ENCODE peak calls at places on chromosome 14, in five cellular contexts. K, I, O, Q and P are unnamed samples.

GRCh38 chr14:76917158-76917596 is 91.0 kb downstream of the LRRC74A start:
- DNase-seq in K (peak), I (peak), O (peak), Q (peak), P (no peak)

GRCh38 chr14:95696741-95697140 is 10.5 kb downstream of the TCL1B start:
- DNase-seq in K (no peak), I (no peak), O (no peak), Q (no peak), P (no peak)

GRCh38 chr14:96502621-96503251 is 554 bp downstream of the PAPOLA start:
- DNase-seq in K (peak), I (peak), O (peak), Q (peak), P (no peak)

GRCh38 chr14:105375635-105376057 is 22.7 kb upstream of the TEX22 start:
- DNase-seq in K (peak), I (peak), O (no peak), Q (no peak), P (no peak)

GRCh38 chr14:86714153-86714552 is 1184.2 kb downstream of the FLRT2 start:
- DNase-seq in K (no peak), I (no peak), O (no peak), Q (no peak), P (no peak)

GRCh38 chr14:68549057-68549421 is 243.8 kb downstream of the ZFP36L1 start:
- DNase-seq in K (peak), I (peak), O (no peak), Q (no peak), P (no peak)

GRCh38 chr14:81221579-81222102 is 882 bp upstream of the GTF2A1 start:
- DNase-seq in K (no peak), I (no peak), O (peak), Q (no peak), P (peak)

GRCh38 chr14:81834308-81834707 is 300.7 kb upstream of the SEL1L start:
- DNase-seq in K (peak), I (no peak), O (no peak), Q (no peak), P (no peak)

GRCh38 chr14:104969741-104970230 is 8.4 kb downstream of the AHNAK2 start:
- DNase-seq in K (no peak), I (no peak), O (peak), Q (no peak), P (no peak)

GRCh38 chr14:94355191-94355794 is 32.2 kb upstream of the SERPINA6 start:
- DNase-seq in K (peak), I (peak), O (peak), Q (peak), P (peak)

GRCh38 chr14:75905505-75905904 is 76.3 kb downstream of the TGFB3 start:
- DNase-seq in K (no peak), I (peak), O (no peak), Q (no peak), P (peak)

GRCh38 chr14:70213721-70214282 is 25.1 kb upstream of the SLC8A3 start:
- DNase-seq in K (no peak), I (no peak), O (no peak), Q (no peak), P (no peak)

GRCh38 chr14:68548194-68549056 is 244.4 kb downstream of the ZFP36L1 start:
- DNase-seq in K (peak), I (peak), O (no peak), Q (no peak), P (peak)

GRCh38 chr14:61516957-61517356 is 178.4 kb upstream of the HIF1A start:
- DNase-seq in K (no peak), I (peak), O (no peak), Q (no peak), P (no peak)

GRCh38 chr14:20440882-20441281 is 4.9 kb upstream of the KLHL33 start:
- DNase-seq in K (peak), I (peak), O (no peak), Q (no peak), P (no peak)

GRCh38 chr14:101535808-101536207 is 25.5 kb upstream of the DIO3 start:
- DNase-seq in K (no peak), I (no peak), O (no peak), Q (no peak), P (no peak)

GRCh38 chr14:34025325-34026017 is 74.6 kb upstream of the EGLN3 start:
- DNase-seq in K (no peak), I (no peak), O (no peak), Q (no peak), P (no peak)

GRCh38 chr14:64715146-64715627 is 11.0 kb downstream of the PLEKHG3 start:
- DNase-seq in K (no peak), I (no peak), O (no peak), Q (no peak), P (no peak)

GRCh38 chr14:53581497-53581896 is 375.1 kb downstream of the BMP4 start:
- DNase-seq in K (no peak), I (no peak), O (no peak), Q (no peak), P (no peak)

GRCh38 chr14:101196795-101197590 is 293.5 kb upstream of the RTL1 start:
- DNase-seq in K (no peak), I (peak), O (no peak), Q (peak), P (no peak)

GRCh38 chr14:70401643-70402042 is 15.2 kb downstream of the SYNJ2BP start:
- DNase-seq in K (no peak), I (no peak), O (no peak), Q (no peak), P (no peak)

GRCh38 chr14:76780360-76780759 is 19.1 kb downstream of the VASH1 start:
- DNase-seq in K (no peak), I (no peak), O (no peak), Q (peak), P (no peak)

GRCh38 chr14:32471183-32471582 is 142.1 kb downstream of the AKAP6 start:
- DNase-seq in K (no peak), I (no peak), O (no peak), Q (no peak), P (no peak)

GRCh38 chr14:106187176-106187670 is 660.8 kb downstream of the TMEM121 start:
- DNase-seq in K (peak), I (no peak), O (no peak), Q (no peak), P (no peak)

GRCh38 chr14:64636208-64636979 is 67.8 kb upstream of the PLEKHG3 start:
- DNase-seq in K (peak), I (peak), O (peak), Q (peak), P (peak)

GRCh38 chr14:99989032-99989431 is 76.2 kb upstream of the EVL start:
- DNase-seq in K (no peak), I (no peak), O (no peak), Q (no peak), P (no peak)

GRCh38 chr14:105173901-105174894 is 5.6 kb upstream of the JAG2 start:
- DNase-seq in K (peak), I (no peak), O (no peak), Q (no peak), P (no peak)

GRCh38 chr14:34562776-34563150 is 23.3 kb upstream of the EAPP start:
- DNase-seq in K (no peak), I (no peak), O (no peak), Q (no peak), P (peak)

GRCh38 chr14:59699422-59699821 is 122.8 kb upstream of the CCDC175 start:
- DNase-seq in K (no peak), I (no peak), O (no peak), Q (no peak), P (no peak)

GRCh38 chr14:67623114-67623513 is 3.4 kb downstream of the ARG2 start:
- DNase-seq in K (peak), I (peak), O (no peak), Q (no peak), P (no peak)

GRCh38 chr14:102027951-102028350 is 58.9 kb downstream of the HSP90AA1 start:
- DNase-seq in K (no peak), I (no peak), O (no peak), Q (no peak), P (no peak)

GRCh38 chr14:70856851-70857498 is 47.7 kb upstream of the MAP3K9 start:
- DNase-seq in K (peak), I (peak), O (no peak), Q (no peak), P (no peak)

GRCh38 chr14:74569387-74569786 is 42.6 kb downstream of the LTBP2 start:
- DNase-seq in K (no peak), I (no peak), O (no peak), Q (no peak), P (no peak)

GRCh38 chr14:79451601-79452000 is 759.7 kb downstream of the DIO2 start:
- DNase-seq in K (no peak), I (no peak), O (peak), Q (no peak), P (no peak)
- TF ChIP-seq CTCF in K (no peak), I (no peak), O (no peak), Q (no peak), P (no peak)

DNA sequence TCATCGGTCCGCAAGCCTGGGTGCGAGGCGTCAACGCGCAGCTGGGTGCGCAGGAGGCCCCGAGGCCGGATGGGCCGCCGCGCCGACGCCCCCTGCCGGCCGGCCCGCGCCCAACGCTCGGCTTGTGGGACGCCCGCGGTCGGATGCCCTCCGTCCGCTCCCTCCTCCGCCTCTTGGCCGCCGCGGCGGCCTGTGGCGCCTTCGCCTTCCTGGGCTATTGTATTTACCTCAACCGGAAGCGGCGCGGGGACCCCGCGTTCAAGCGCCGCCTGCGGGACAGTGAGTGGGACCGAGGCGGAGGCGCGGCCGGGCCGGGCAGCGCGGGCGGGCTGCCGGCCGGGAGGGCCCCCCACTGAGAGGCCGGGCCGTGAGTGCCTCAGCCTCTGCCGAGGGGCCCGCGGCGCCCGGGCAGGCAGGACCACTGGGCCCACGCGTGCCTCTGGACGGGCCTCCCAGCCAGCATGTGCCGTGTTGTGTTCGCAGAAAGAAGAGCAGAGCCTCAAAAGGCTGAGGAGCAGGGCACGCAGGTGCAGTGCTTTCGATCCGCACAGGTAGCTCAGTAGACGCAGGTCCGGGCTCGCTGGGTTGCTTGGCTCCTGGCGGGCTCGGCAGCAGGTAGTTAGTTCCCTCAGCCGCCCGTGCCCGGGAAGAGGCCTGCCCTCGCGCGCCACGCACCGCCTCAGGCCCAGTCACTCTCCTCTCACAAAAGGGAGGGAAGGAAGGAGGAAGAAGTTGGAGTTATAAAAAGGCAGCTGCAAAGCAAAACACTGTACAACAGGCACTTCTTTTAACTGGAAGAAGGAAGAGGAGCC is at the start of gene TOMM20L:
- DNase-seq in K (peak), I (peak), O (peak), Q (peak), P (peak)
- TF ChIP-seq CTCF in K (peak), I (peak), O (peak), Q (peak), P (peak)

GRCh38 chr14:54877703-54878021 is 25.0 kb downstream of the GCH1 start:
- DNase-seq in K (no peak), I (no peak), O (no peak), Q (peak), P (no peak)

GRCh38 chr14:54882521-54882920 is 20.1 kb downstream of the GCH1 start:
- DNase-seq in K (no peak), I (no peak), O (no peak), Q (no peak), P (no peak)

GRCh38 chr14:54877015-54877702 is 25.5 kb downstream of the GCH1 start:
- DNase-seq in K (no peak), I (peak), O (no peak), Q (no peak), P (no peak)

GRCh38 chr14:54881761-54882401 is 20.7 kb downstream of the GCH1 start:
- DNase-seq in K (no peak), I (peak), O (no peak), Q (no peak), P (no peak)

GRCh38 chr14:54881235-54881760 is 21.3 kb downstream of the GCH1 start:
- DNase-seq in K (peak), I (peak), O (no peak), Q (no peak), P (no peak)
- TF ChIP-seq CTCF in K (no peak), I (no peak), O (no peak), Q (no peak), P (no peak)

GRCh38 chr14:92789457-92790089 is 4.5 kb upstream of the GOLGA5 start:
- DNase-seq in K (peak), I (peak), O (no peak), Q (no peak), P (no peak)

GRCh38 chr14:92793709-92794546 is at the start of gene GOLGA5:
- DNase-seq in K (peak), I (peak), O (peak), Q (peak), P (peak)

GRCh38 chr14:92794961-92795360 is 856 bp downstream of the GOLGA5 start:
- DNase-seq in K (no peak), I (no peak), O (no peak), Q (no peak), P (no peak)

GRCh38 chr14:92794547-92794941 is 439 bp downstream of the GOLGA5 start:
- DNase-seq in K (no peak), I (peak), O (no peak), Q (no peak), P (no peak)

DNA sequence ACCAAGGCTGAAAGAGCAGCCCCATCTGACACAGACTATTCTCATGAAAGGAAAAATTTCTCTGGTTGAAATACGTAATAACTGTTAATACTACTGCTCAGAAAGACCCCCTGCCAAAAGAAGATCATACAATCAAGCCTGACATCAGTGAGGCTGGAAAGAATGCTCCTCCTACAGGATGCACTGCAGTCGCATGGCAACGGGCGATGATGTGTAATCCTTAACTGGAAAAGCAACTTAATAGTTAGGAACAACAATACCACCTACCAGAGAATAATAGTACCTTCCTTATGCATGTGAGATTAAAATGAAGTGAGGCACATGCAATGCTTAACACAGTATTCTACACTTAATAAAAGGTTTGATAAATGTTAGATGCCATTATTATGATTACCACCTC is 1.2 kb upstream of the GOLGA5 start:
- DNase-seq in K (peak), I (peak), O (no peak), Q (no peak), P (no peak)
- TF ChIP-seq CTCF in K (no peak), I (no peak), O (no peak), Q (no peak), P (no peak)

GRCh38 chr14:90159688-90160087 is 96.7 kb upstream of the PSMC1 start:
- DNase-seq in K (no peak), I (no peak), O (no peak), Q (no peak), P (no peak)

GRCh38 chr14:90159147-90159546 is 97.2 kb upstream of the PSMC1 start:
- DNase-seq in K (no peak), I (no peak), O (no peak), Q (no peak), P (no peak)

DNA sequence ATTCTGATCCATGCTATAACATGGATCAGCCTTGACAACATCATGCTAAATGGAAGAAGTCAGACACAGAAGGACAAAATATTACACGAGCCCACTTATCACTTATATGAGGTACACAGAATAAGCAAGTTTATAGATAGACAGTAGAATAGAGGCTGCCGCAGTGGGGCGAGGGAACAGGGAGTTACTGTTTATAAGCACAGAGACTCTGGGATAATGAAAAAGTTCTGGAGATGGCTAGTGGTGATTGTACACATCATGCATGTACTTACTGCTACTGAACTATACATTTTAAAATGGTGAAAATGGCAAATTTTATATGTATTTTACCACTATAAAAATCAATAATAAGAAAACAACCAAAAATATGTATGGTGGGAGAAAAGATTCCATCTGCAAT is 95.2 kb upstream of the PSMC1 start:
- DNase-seq in K (no peak), I (no peak), O (no peak), Q (no peak), P (no peak)
- TF ChIP-seq CTCF in K (no peak), I (no peak), O (no peak), Q (no peak), P (no peak)

GRCh38 chr14:103093856-103094405 is 594 bp upstream of the EXOC3L4 start:
- DNase-seq in K (no peak), I (no peak), O (no peak), Q (no peak), P (no peak)

GRCh38 chr14:103090481-103091020 is 4.0 kb upstream of the EXOC3L4 start:
- DNase-seq in K (no peak), I (no peak), O (no peak), Q (no peak), P (no peak)

GRCh38 chr14:103089386-103090335 is 4.9 kb upstream of the EXOC3L4 start:
- DNase-seq in K (no peak), I (no peak), O (no peak), Q (no peak), P (no peak)

GRCh38 chr14:103091041-103091882 is 3.3 kb upstream of the EXOC3L4 start:
- DNase-seq in K (no peak), I (peak), O (peak), Q (peak), P (no peak)

DNA sequence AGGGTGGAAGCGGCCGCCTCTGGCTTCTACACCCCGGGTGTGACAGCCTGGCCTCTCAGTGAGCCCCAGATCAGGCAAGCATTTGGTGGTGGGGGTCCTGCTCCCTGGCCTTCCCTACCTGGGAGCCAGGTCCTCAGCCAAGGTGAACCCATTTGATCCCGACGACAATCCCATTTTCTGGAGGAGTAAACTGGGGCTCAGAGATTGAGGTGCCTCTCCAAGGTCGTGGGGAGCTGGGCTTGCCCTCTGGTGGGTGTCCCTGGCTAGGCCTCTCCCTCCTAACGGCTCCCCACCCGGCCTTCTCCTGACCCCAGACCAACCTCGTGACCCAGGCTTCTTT is 2.7 kb upstream of the EXOC3L4 start:
- DNase-seq in K (no peak), I (no peak), O (no peak), Q (no peak), P (no peak)
- TF ChIP-seq CTCF in K (no peak), I (no peak), O (no peak), Q (no peak), P (no peak)

GRCh38 chr14:85531594-85532391 is 1.8 kb downstream of the FLRT2 start:
- DNase-seq in K (peak), I (peak), O (peak), Q (peak), P (peak)
- TF ChIP-seq CTCF in K (peak), I (peak), O (peak), Q (no peak), P (peak)